ENCODE peak calls at places on chromosome 5, in seven cellular contexts. Y is adrenal gland; C is right atrium auricular region; I is body of pancreas; X is Peyer's patch; B is CD8-positive, alpha-beta T cell; F is A549. M is an unnamed sample.

GRCh38 chr5:125065114-125065513 is 318.7 kb upstream of the ZNF608 start:
- DNase-seq in Y (no peak), C (no peak), I (no peak), X (no peak), B (no peak), F (no peak), M (no peak)

GRCh38 chr5:122163151-122164069 is 34.1 kb downstream of the ZNF474 start:
- DNase-seq in Y (no peak), C (peak; percentile 74), I (no peak), X (no peak), B (no peak), F (peak; percentile 32), M (peak; percentile 85)

GRCh38 chr5:179763215-179763945 is 30.4 kb upstream of the LTC4S start:
- DNase-seq in Y (peak; percentile 86), C (peak; percentile 79), I (peak; percentile 83), X (no peak), B (no peak), F (peak; percentile 80), M (peak; percentile 84)

GRCh38 chr5:60521379-60522298 is 178.3 kb downstream of the DEPDC1B start:
- DNase-seq in Y (no peak), C (no peak), I (no peak), X (no peak), B (no peak), F (no peak), M (no peak)

GRCh38 chr5:125612356-125613149 is 810.7 kb upstream of the GRAMD2B start:
- DNase-seq in Y (no peak), C (no peak), I (peak; percentile 69), X (peak; percentile 40), B (no peak), F (no peak), M (no peak)

GRCh38 chr5:159337291-159337974 is 7.1 kb upstream of the IL12B start:
- DNase-seq in Y (no peak), C (no peak), I (no peak), X (no peak), B (no peak), F (peak; percentile 37), M (peak; percentile 66)

GRCh38 chr5:30539004-30539634 is 654.4 kb upstream of the CDH6 start:
- DNase-seq in Y (no peak), C (no peak), I (peak; percentile 6), X (no peak), B (no peak), F (no peak), M (no peak)

GRCh38 chr5:87069974-87070608 is 197.6 kb upstream of the RASA1 start:
- DNase-seq in Y (peak; percentile 38), C (no peak), I (peak; percentile 31), X (no peak), B (no peak), F (peak; percentile 39), M (peak; percentile 48)

GRCh38 chr5:82413302-82414042 is 135.3 kb upstream of the RPS23 start:
- DNase-seq in Y (no peak), C (no peak), I (no peak), X (no peak), B (no peak), F (no peak), M (peak; percentile 67)

GRCh38 chr5:53478411-53479044 is 1.9 kb upstream of the FST start:
- DNase-seq in Y (peak; percentile 32), C (no peak), I (peak; percentile 37), X (no peak), B (no peak), F (peak; percentile 72), M (no peak)

GRCh38 chr5:87120518-87121314 is 147.0 kb upstream of the RASA1 start:
- DNase-seq in Y (no peak), C (no peak), I (no peak), X (no peak), B (no peak), F (peak; percentile 24), M (peak; percentile 75)

GRCh38 chr5:172235132-172235780 is 41.3 kb downstream of the EFCAB9 start:
- DNase-seq in Y (no peak), C (no peak), I (no peak), X (no peak), B (no peak), F (peak; percentile 38), M (no peak)

GRCh38 chr5:66494437-66494836 is 101.8 kb upstream of the MAST4 start:
- DNase-seq in Y (no peak), C (no peak), I (peak; percentile 13), X (no peak), B (no peak), F (no peak), M (no peak)

GRCh38 chr5:143023447-143024096 is 253.4 kb downstream of the ARHGAP26 start:
- DNase-seq in Y (no peak), C (no peak), I (peak; percentile 17), X (no peak), B (no peak), F (no peak), M (no peak)

GRCh38 chr5:57445006-57445714 is 37.5 kb downstream of the ACTBL2 start:
- DNase-seq in Y (no peak), C (no peak), I (no peak), X (no peak), B (no peak), F (no peak), M (no peak)

GRCh38 chr5:43019615-43020293 is 20.4 kb downstream of the ANXA2R start:
- DNase-seq in Y (peak; percentile 77), C (no peak), I (peak; percentile 75), X (peak; percentile 76), B (peak; percentile 69), F (peak; percentile 88), M (no peak)

GRCh38 chr5:77996943-77997342 is 220.8 kb upstream of the TBCA start:
- DNase-seq in Y (no peak), C (no peak), I (no peak), X (no peak), B (no peak), F (no peak), M (no peak)

DNA sequence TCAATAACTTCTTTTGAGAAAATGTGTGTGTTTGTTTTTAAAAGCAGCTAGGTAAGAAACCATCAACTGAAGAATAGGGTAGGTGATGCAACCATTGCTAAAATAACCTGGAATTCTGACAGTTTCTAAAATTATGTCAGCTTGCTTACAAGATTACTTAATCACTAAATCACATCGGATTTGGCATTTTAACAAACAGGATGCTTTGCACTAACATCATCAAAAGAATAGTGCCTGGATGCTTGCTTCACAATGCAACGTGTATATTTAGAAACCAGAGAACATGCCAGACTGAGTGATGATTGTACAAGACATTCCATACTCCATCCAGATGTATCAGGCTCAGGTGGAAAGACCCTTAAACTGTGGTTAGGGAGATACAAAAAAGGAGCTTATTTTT is 43.9 kb downstream of the PAM start:
- DNase-seq in Y (no peak), C (no peak), I (no peak), X (no peak), B (no peak), F (no peak), M (no peak)
- H3K9me3 ChIP-seq in Y (no peaks in the 10 kb centered on the region), C (no peaks in the 10 kb centered on the region), I (no peaks in the 10 kb centered on the region), X (no peaks in the 10 kb centered on the region), B (no peaks in the 10 kb centered on the region), F (no peaks in the 10 kb centered on the region), M (no peaks in the 10 kb centered on the region)

GRCh38 chr5:136615251-136615650 is 249.9 kb upstream of the TRPC7 start:
- DNase-seq in Y (no peak), C (no peak), I (no peak), X (no peak), B (no peak), F (no peak), M (no peak)

GRCh38 chr5:136619556-136619955 is 254.2 kb upstream of the TRPC7 start:
- DNase-seq in Y (no peak), C (no peak), I (no peak), X (no peak), B (no peak), F (no peak), M (no peak)

GRCh38 chr5:136622737-136623136 is 257.4 kb upstream of the TRPC7 start:
- DNase-seq in Y (no peak), C (no peak), I (no peak), X (no peak), B (no peak), F (no peak), M (no peak)

GRCh38 chr5:136621743-136622142 is 256.4 kb upstream of the TRPC7 start:
- DNase-seq in Y (no peak), C (no peak), I (no peak), X (no peak), B (no peak), F (no peak), M (no peak)

DNA sequence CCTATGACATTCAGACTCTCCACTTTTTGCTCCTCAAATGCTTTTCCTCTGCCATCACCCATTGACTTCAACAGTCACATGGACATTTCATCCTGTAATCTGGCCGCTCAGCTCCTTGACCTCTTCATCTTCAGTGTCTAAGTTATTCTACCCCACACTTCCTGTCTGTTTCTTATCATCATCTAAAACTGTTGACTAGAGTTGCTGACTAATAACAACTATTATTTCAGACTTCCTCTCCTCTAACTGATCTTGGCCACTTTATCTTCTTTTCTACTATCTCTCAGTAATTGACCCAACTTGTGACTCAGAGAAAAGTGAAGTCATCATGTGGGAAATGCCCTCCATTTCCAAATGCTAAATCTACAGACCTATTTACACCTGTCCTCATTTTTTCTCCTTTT is 254.7 kb upstream of the TRPC7 start:
- DNase-seq in Y (no peak), C (no peak), I (no peak), X (no peak), B (no peak), F (peak; percentile 16), M (peak; percentile 7)
- H3K4me1 ChIP-seq in Y (no peaks in the 10 kb centered on the region), C (no peaks in the 10 kb centered on the region), I (no peaks in the 10 kb centered on the region), X (no peaks in the 10 kb centered on the region), B (no peaks in the 10 kb centered on the region), F (no peaks in the 10 kb centered on the region), M (peaks cover 7% of the 10 kb centered on the region)

DNA sequence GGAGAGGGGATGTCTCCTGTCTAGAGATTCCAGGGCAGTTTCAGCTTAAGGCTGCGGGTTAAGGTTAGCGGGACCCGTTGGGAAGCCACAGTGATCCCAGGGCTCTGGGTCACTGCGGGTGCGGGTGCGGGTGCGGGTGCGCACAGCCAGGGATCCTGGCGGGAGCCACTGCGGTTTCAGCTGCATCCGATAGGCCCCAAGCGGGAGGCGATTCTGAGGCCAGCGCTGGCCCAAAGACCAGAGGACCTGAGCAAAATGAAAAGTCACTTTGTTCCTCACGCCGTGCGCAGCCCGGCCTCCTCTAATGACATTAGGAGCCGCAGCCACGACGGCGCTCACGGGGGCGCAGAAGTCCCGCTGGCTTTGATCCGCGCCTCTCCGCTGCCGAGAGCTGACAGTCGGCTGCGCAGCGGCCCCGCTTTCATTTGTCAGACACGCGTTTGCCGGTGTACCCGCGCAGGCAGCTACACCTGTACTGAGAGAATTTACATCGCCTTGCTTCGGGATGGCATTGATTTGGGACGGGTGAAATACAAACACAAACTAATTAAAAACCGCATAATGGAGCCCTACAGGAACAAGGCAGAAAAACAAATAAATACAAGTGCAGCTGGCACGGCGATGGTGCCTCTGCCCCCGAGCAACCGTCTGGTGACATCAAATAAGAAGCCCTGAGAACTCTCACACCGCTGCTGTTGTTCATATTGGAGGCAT is 5.2 kb upstream of the IRX1 start:
- DNase-seq in Y (no peak), C (no peak), I (no peak), X (no peak), B (no peak), F (no peak), M (no peak)
- H3K9me3 ChIP-seq in Y (no peaks in the 10 kb centered on the region), C (no peaks in the 10 kb centered on the region), I (no peaks in the 10 kb centered on the region), X (no peaks in the 10 kb centered on the region), B (no peaks in the 10 kb centered on the region), F (no peaks in the 10 kb centered on the region), M (peaks cover 52% of the 10 kb centered on the region)

DNA sequence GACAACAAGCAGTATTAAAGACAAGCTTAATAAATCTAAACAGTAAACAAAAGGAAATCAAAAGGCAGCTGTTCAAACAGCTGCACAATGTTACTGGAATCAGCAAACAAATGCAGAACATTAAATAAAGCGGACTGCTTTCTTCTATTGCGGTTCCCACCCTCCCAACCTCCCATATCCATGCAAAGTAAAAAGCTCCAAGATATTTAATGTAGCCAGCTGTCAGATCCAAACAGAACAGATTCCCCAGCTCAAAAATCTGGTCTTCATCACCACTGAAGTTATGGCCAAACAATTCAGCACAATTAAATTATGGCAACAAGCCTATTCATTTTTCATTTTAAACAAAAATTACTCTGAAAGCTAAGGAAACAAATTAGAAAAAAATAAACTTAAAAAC is 75.9 kb downstream of the SLC38A9 start:
- DNase-seq in Y (no peak), C (no peak), I (peak; percentile 46), X (no peak), B (no peak), F (peak; percentile 21), M (no peak)
- H3K4me1 ChIP-seq in Y (peaks cover 49% of the 10 kb centered on the region), C (no peaks in the 10 kb centered on the region), I (peaks cover 62% of the 10 kb centered on the region), X (peaks cover 3% of the 10 kb centered on the region), B (no peaks in the 10 kb centered on the region), F (peaks cover 51% of the 10 kb centered on the region), M (peaks cover 30% of the 10 kb centered on the region)

M was measured in SJSA1.